ENCODE peak calls at places on chromosome 18, in six cellular contexts. P is PC-3, U is cardiac muscle cell, Q is IMR-90, V is HCT116, D is H9. O is an unnamed sample.

GRCh38 chr18:6553234-6553900 is 138.7 kb upstream of the L3MBTL4 start:
- DNase-seq in P (peak), U (peak), Q (peak), V (no peak), D (no peak), O (no peak)

GRCh38 chr18:61322265-61322873 is 10.9 kb upstream of the CDH20 start:
- DNase-seq in P (peak), U (peak), Q (peak), V (peak), D (peak), O (peak)

GRCh38 chr18:73785276-73785675 is 362.4 kb downstream of the FBXO15 start:
- DNase-seq in P (peak), U (peak), Q (peak), V (no peak), D (no peak), O (no peak)

GRCh38 chr18:28716321-28716720 is 539.4 kb upstream of the CDH2 start:
- DNase-seq in P (peak), U (peak), Q (no peak), V (no peak), D (no peak), O (no peak)

GRCh38 chr18:57738078-57738477 is 65.0 kb downstream of the ATP8B1 start:
- DNase-seq in P (no peak), U (peak), Q (no peak), V (no peak), D (no peak), O (no peak)

GRCh38 chr18:3380384-3380961 is 69.5 kb upstream of the TGIF1 start:
- DNase-seq in P (peak), U (peak), Q (peak), V (peak), D (no peak), O (no peak)

GRCh38 chr18:58653814-58654509 is 17.3 kb upstream of the MALT1 start:
- DNase-seq in P (no peak), U (no peak), Q (no peak), V (no peak), D (no peak), O (no peak)

GRCh38 chr18:41906528-41907256 is 48.3 kb upstream of the PIK3C3 start:
- DNase-seq in P (peak), U (peak), Q (peak), V (peak), D (no peak), O (no peak)

GRCh38 chr18:77650799-77651385 is 401.2 kb downstream of the GALR1 start:
- DNase-seq in P (peak), U (peak), Q (no peak), V (no peak), D (peak), O (peak)

GRCh38 chr18:770583-770961 is 41.5 kb downstream of the YES1 start:
- DNase-seq in P (peak), U (no peak), Q (no peak), V (no peak), D (no peak), O (no peak)

GRCh38 chr18:59050661-59051057 is 89.0 kb upstream of the SEC11C start:
- DNase-seq in P (no peak), U (no peak), Q (no peak), V (no peak), D (no peak), O (no peak)

GRCh38 chr18:12030667-12031066 is 49.4 kb downstream of the IMPA2 start:
- DNase-seq in P (no peak), U (no peak), Q (no peak), V (no peak), D (no peak), O (no peak)

GRCh38 chr18:60277855-60278480 is 94.6 kb downstream of the MC4R start:
- DNase-seq in P (peak), U (peak), Q (peak), V (no peak), D (no peak), O (no peak)

GRCh38 chr18:23053756-23054457 is 81.4 kb upstream of the CABLES1 start:
- DNase-seq in P (peak), U (peak), Q (peak), V (no peak), D (peak), O (peak)

GRCh38 chr18:44731160-44731865 is 50.6 kb downstream of the SETBP1 start:
- DNase-seq in P (no peak), U (no peak), Q (no peak), V (no peak), D (no peak), O (no peak)

GRCh38 chr18:63320690-63321265 is 1.2 kb upstream of the BCL2 start:
- DNase-seq in P (peak), U (peak), Q (peak), V (no peak), D (peak), O (peak)

GRCh38 chr18:5419601-5420000 is 124.1 kb upstream of the ZBTB14 start:
- DNase-seq in P (no peak), U (no peak), Q (no peak), V (no peak), D (no peak), O (no peak)

GRCh38 chr18:35582899-35583558 is 1.5 kb downstream of the GALNT1 start:
- DNase-seq in P (peak), U (peak), Q (peak), V (no peak), D (no peak), O (no peak)

GRCh38 chr18:69941183-69941582 is 6.5 kb downstream of the CD226 start:
- DNase-seq in P (no peak), U (no peak), Q (no peak), V (no peak), D (no peak), O (no peak)

GRCh38 chr18:11497585-11497984 is 111.8 kb upstream of the SLC35G4 start:
- DNase-seq in P (no peak), U (peak), Q (peak), V (no peak), D (no peak), O (no peak)

GRCh38 chr18:46756559-46757201 is at the start of gene ST8SIA5:
- DNase-seq in P (no peak), U (no peak), Q (no peak), V (no peak), D (peak), O (peak)

GRCh38 chr18:60538891-60539290 is 166.3 kb upstream of the MC4R start:
- DNase-seq in P (no peak), U (no peak), Q (no peak), V (no peak), D (no peak), O (no peak)

GRCh38 chr18:58135806-58136331 is 91.8 kb downstream of the NEDD4L start:
- DNase-seq in P (peak), U (peak), Q (peak), V (peak), D (peak), O (peak)

GRCh38 chr18:32899819-32900218 is 127.0 kb upstream of the KLHL14 start:
- DNase-seq in P (peak), U (no peak), Q (peak), V (no peak), D (no peak), O (no peak)

GRCh38 chr18:66560092-66560491 is 43.8 kb downstream of the CDH19 start:
- DNase-seq in P (peak), U (peak), Q (no peak), V (no peak), D (no peak), O (no peak)
- TF ChIP-seq CTCF in P (peak), U (peak), Q (no peak), V (peak), D (peak), O (peak)

GRCh38 chr18:66395671-66396218 is 208.1 kb downstream of the CDH19 start:
- DNase-seq in P (no peak), U (no peak), Q (no peak), V (no peak), D (no peak), O (no peak)

GRCh38 chr18:66393463-66393862 is 210.4 kb downstream of the CDH19 start:
- DNase-seq in P (no peak), U (no peak), Q (no peak), V (no peak), D (no peak), O (no peak)
- TF ChIP-seq CTCF in P (peak), U (no peak), Q (no peak), V (no peak), D (peak), O (no peak)

GRCh38 chr18:79068946-79069791 is at the start of gene ATP9B:
- DNase-seq in P (peak), U (peak), Q (peak), V (peak), D (peak), O (peak)
- TF ChIP-seq CTCF in P (no peak), U (no peak), Q (no peak), V (no peak), D (no peak), O (no peak)

GRCh38 chr18:34031810-34032209 is 192.9 kb downstream of the NOL4 start:
- DNase-seq in P (peak), U (no peak), Q (no peak), V (no peak), D (peak), O (no peak)
- TF ChIP-seq CTCF in P (peak), U (no peak), Q (no peak), V (no peak), D (peak), O (no peak)

DNA sequence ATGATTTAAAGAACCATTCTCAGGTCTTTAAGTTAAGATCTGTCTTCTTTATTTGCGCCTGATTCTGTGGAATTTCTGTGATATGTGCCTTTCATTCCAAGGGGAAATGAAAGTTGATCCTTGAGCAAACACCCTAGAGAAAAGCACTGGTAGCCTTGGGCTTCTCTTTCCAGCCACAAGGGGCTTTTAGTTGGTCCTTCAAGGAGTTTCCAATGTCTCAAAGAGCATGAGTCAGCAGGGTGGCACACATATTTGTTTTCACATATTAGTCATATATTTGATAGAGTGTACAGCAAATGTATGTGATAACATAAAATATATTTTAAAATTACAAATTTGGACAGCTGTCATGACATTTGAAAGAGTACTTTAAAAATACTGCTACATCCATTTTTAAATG is 339.5 kb downstream of the TXNL1 start:
- DNase-seq in P (peak), U (peak), Q (peak), V (no peak), D (no peak), O (no peak)
- TF ChIP-seq CTCF in P (peak), U (peak), Q (peak), V (no peak), D (peak), O (peak)

DNA sequence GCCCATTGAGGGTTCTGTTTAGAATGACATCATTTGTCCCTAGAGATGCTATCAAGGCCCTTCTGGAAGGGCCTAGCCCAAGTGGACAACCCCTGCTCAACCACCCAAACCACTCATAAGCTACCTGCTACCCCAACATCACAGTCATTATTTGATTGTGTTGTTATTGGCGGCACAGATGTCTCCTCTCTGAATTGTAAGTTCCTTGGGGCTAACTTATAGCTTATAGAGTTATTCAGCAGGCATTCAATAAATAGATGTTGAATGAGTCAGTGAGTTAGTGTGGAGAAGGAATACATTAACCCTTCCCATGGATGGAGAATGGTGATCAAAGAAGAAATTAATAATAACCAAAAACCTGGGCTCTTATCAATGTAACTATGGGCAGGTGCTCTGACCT is 80.0 kb downstream of the ACAA2 start:
- DNase-seq in P (peak), U (no peak), Q (peak), V (no peak), D (no peak), O (no peak)
- TF ChIP-seq CTCF in P (no peak), U (no peak), Q (no peak), V (no peak), D (no peak), O (no peak)

GRCh38 chr18:1917141-1917540 is 654.2 kb downstream of the METTL4 start:
- DNase-seq in P (no peak), U (no peak), Q (no peak), V (no peak), D (no peak), O (no peak)

GRCh38 chr18:1917546-1917945 is 653.8 kb downstream of the METTL4 start:
- DNase-seq in P (no peak), U (no peak), Q (no peak), V (no peak), D (no peak), O (no peak)

GRCh38 chr18:1914489-1914888 is 656.8 kb downstream of the METTL4 start:
- DNase-seq in P (peak), U (peak), Q (no peak), V (peak), D (peak), O (no peak)
- TF ChIP-seq CTCF in P (peak), U (peak), Q (no peak), V (peak), D (peak), O (peak)

DNA sequence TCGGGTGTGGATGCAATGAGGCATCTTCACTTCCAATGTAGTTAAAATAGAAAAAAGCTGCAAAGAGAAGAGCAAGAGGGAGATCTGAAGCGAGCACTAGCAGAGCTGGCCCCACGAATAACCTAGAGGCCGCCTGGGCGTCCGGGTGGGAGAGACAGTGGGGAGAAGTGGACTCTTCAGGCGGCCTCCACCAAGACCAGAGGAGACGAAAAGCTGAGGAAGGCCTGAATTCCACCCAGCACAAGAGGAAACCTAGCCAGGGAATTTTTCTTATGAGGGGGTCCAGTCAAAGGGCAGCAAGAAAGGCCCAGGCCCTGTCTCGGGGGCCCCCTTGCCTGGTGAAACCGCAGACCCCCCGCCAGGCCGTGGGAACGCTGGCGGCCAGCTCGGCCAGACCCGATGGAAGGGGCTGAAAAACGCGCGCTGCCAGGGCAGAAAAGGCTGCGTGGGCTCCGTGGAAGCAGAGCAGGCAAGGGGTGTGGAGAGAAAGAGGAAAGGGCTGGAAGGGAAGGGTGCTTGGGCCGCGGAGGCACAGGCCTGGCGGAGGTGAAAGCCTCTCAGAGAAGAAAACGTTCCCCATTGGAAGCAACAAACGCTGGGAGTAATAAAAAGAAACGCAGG is 69.2 kb downstream of the KCTD1 start:
- DNase-seq in P (no peak), U (no peak), Q (no peak), V (no peak), D (peak), O (no peak)
- TF ChIP-seq CTCF in P (no peak), U (no peak), Q (no peak), V (no peak), D (no peak), O (no peak)

O was measured in progenitor cell of endocrine pancreas.